ENCODE peak calls at places on chromosome 3, in five cellular contexts. Y is spleen, V is ovary, D is GM23338, F is OCI-LY7. Q is an unnamed sample.

GRCh38 chr3:168933614-168934013 is 729.9 kb downstream of the MECOM start:
- DNase-seq in D (no peak), V (no peak), Y (no peak), F (no peak), Q (no peak)

GRCh38 chr3:148903022-148903442 is 37.9 kb downstream of the CPA3 start:
- DNase-seq in Y (no peak), V (no peak), D (no peak), F (no peak), Q (no peak)

GRCh38 chr3:144953959-144954358 is 982.3 kb downstream of the DIPK2A start:
- DNase-seq in D (no peak), Y (no peak), V (no peak), F (no peak), Q (no peak)

GRCh38 chr3:115040673-115041286 is 106.3 kb downstream of the ZBTB20 start:
- DNase-seq in D (peak), V (no peak), F (peak), Y (no peak), Q (no peak)

GRCh38 chr3:190130700-190131099 is 10.0 kb upstream of the P3H2 start:
- DNase-seq in F (no peak), Y (no peak), V (no peak), D (no peak), Q (no peak)

GRCh38 chr3:81769271-81769670 is 7.8 kb upstream of the GBE1 start:
- DNase-seq in V (no peak), F (no peak), D (no peak), Y (no peak), Q (no peak)

GRCh38 chr3:40741729-40742128 is 217.0 kb downstream of the ZNF621 start:
- DNase-seq in Y (no peak), D (no peak), V (peak), F (peak), Q (no peak)

GRCh38 chr3:46289961-46290360 is 47.7 kb downstream of the CCR3 start:
- DNase-seq in Y (no peak), V (no peak), F (no peak), D (no peak), Q (no peak)

GRCh38 chr3:190617185-190617584 is 103.3 kb downstream of the IL1RAP start:
- DNase-seq in Y (no peak), F (peak), D (peak), V (no peak), Q (no peak)

GRCh38 chr3:189622629-189623028 is 8.6 kb upstream of the TP63 start:
- DNase-seq in Y (no peak), V (no peak), D (no peak), F (no peak), Q (no peak)

GRCh38 chr3:31531465-31531991 is 1.2 kb upstream of the STT3B start:
- DNase-seq in Y (no peak), F (peak), V (no peak), D (no peak), Q (no peak)

GRCh38 chr3:31532587-31533168 is at the start of gene STT3B:
- DNase-seq in D (peak), F (peak), Y (peak), V (no peak), Q (no peak)

GRCh38 chr3:31531992-31532586 is 636 bp upstream of the STT3B start:
- DNase-seq in D (peak), V (peak), F (peak), Y (peak), Q (peak)

GRCh38 chr3:31533169-31533870 is 595 bp downstream of the STT3B start:
- DNase-seq in V (peak), F (peak), D (peak), Y (peak), Q (peak)

GRCh38 chr3:31530039-31530983 is 2.4 kb upstream of the STT3B start:
- DNase-seq in F (peak), V (no peak), Y (no peak), D (no peak), Q (no peak)
- H3K4me3 ChIP-seq in F (peak), V (no peak), Y (peak), D (peak), Q (peak)

GRCh38 chr3:156674911-156675743 is 737 bp downstream of the TIPARP start:
- DNase-seq in Y (peak), F (peak), V (peak), D (peak), Q (peak)
- TF ChIP-seq CTCF in Y (no peak), F (peak), V (no peak), D (peak), Q (peak)

DNA sequence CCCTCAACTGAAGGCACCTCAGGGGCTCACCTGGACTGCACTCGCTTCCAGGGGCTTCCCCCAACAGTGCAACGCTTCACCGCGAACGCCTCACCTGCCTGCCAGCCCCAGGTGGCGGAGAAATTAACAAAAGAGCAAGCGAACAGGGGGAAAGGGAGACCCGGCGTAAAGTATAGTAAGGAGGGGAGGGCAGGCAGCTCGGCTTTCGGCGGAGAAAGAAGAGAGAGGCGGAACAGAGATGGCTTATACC is 473 bp downstream of the MB21D2 start:
- DNase-seq in Y (no peak), F (no peak), V (no peak), D (peak), Q (no peak)
- H3K27ac ChIP-seq in Y (peak), F (no peak), V (peak), D (peak), Q (peak)

DNA sequence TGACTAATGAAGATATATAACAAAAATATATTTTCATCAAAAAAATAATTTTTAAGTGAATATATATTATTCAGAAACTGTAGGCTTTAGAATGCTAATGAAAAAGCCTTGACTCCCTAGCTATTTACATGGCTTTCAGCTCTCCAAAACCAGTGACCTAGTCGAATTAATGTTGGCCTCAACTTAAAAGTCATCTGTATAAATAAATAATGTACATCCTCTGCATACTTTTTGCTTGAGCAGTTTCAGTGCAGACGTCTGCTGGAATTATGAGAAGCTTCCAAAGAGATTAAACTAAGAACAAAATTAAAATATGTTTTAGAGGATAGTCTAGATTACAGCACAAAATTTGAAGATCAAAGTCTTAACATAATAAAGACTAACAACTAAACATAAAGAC is 520.4 kb upstream of the ALCAM start:
- DNase-seq in F (no peak), D (no peak), Y (no peak), V (no peak), Q (no peak)
- H3K4me3 ChIP-seq in F (no peak), D (no peak), Y (no peak), V (no peak), Q (no peak)

GRCh38 chr3:185966655-185967054 is 28.8 kb upstream of the TRA2B start:
- DNase-seq in F (no peak), D (no peak), Y (no peak), V (no peak), Q (no peak)

GRCh38 chr3:185971579-185971978 is 33.8 kb upstream of the TRA2B start:
- DNase-seq in V (no peak), Y (no peak), D (no peak), F (no peak), Q (no peak)

GRCh38 chr3:185965496-185965895 is 27.7 kb upstream of the TRA2B start:
- DNase-seq in F (no peak), D (no peak), V (no peak), Y (no peak), Q (no peak)

GRCh38 chr3:185968168-185968567 is 30.4 kb upstream of the TRA2B start:
- DNase-seq in V (no peak), Y (no peak), D (no peak), F (no peak), Q (no peak)
- TF ChIP-seq CTCF in V (no peak), Y (no peak), D (peak), F (no peak), Q (no peak)